ENCODE peak calls at places on chromosomes 12 and 14, in eight cellular contexts. One of them, this sample, is unnamed.

GRCh38 chr14:41607966-41608663 is 1.4 kb downstream of the LRFN5 start:
- DNase-seq in T-helper 22 cell: no peak
- DNase-seq in SHP77 treated with DMSO at 0.1 percent for 48 hours: no peak
- DNase-seq in CD14-positive monocyte: no peak
- DNase-seq in left ventricle myocardium inferior: no peak
- DNase-seq in stimulated activated naive CD4-positive, alpha-beta T cell: no peak
- DNase-seq in M059J: no peak
- DNase-seq in AG09309: no peak
- DNase-seq in this sample: no peak

GRCh38 chr14:98937021-98937420 is 335.0 kb downstream of the BCL11B start:
- DNase-seq in T-helper 22 cell: no peak
- DNase-seq in SHP77 treated with DMSO at 0.1 percent for 48 hours: no peak
- DNase-seq in CD14-positive monocyte: no peak
- DNase-seq in left ventricle myocardium inferior: no peak
- DNase-seq in stimulated activated naive CD4-positive, alpha-beta T cell: no peak
- DNase-seq in M059J: no peak
- DNase-seq in AG09309: no peak
- DNase-seq in this sample: no peak

GRCh38 chr12:98492580-98493140 is 22.7 kb upstream of the TMPO start:
- DNase-seq in T-helper 22 cell: no peak
- DNase-seq in SHP77 treated with DMSO at 0.1 percent for 48 hours: no peak
- DNase-seq in CD14-positive monocyte: no peak
- DNase-seq in left ventricle myocardium inferior: no peak
- DNase-seq in stimulated activated naive CD4-positive, alpha-beta T cell: no peak
- DNase-seq in M059J: no peak
- DNase-seq in AG09309: no peak
- DNase-seq in this sample: no peak

GRCh38 chr12:122336015-122336946 is 70.0 kb upstream of the VPS33A start:
- DNase-seq in T-helper 22 cell: no peak
- DNase-seq in SHP77 treated with DMSO at 0.1 percent for 48 hours: peak
- DNase-seq in CD14-positive monocyte: no peak
- DNase-seq in left ventricle myocardium inferior: no peak
- DNase-seq in stimulated activated naive CD4-positive, alpha-beta T cell: peak
- DNase-seq in M059J: peak
- DNase-seq in AG09309: no peak
- DNase-seq in this sample: peak

GRCh38 chr14:57732886-57733285 is 133.0 kb downstream of the SLC35F4 start:
- DNase-seq in T-helper 22 cell: no peak
- DNase-seq in SHP77 treated with DMSO at 0.1 percent for 48 hours: no peak
- DNase-seq in CD14-positive monocyte: no peak
- DNase-seq in left ventricle myocardium inferior: no peak
- DNase-seq in stimulated activated naive CD4-positive, alpha-beta T cell: no peak
- DNase-seq in M059J: peak
- DNase-seq in AG09309: no peak
- DNase-seq in this sample: no peak

GRCh38 chr14:76810953-76811400 is 1.7 kb downstream of the ANGEL1 start:
- DNase-seq in T-helper 22 cell: no peak
- DNase-seq in SHP77 treated with DMSO at 0.1 percent for 48 hours: no peak
- DNase-seq in CD14-positive monocyte: peak
- DNase-seq in left ventricle myocardium inferior: no peak
- DNase-seq in stimulated activated naive CD4-positive, alpha-beta T cell: no peak
- DNase-seq in M059J: peak
- DNase-seq in AG09309: no peak
- DNase-seq in this sample: no peak

GRCh38 chr12:124698211-124698997 is 131.0 kb upstream of the NCOR2 start:
- DNase-seq in T-helper 22 cell: no peak
- DNase-seq in SHP77 treated with DMSO at 0.1 percent for 48 hours: no peak
- DNase-seq in CD14-positive monocyte: no peak
- DNase-seq in left ventricle myocardium inferior: no peak
- DNase-seq in stimulated activated naive CD4-positive, alpha-beta T cell: no peak
- DNase-seq in M059J: no peak
- DNase-seq in AG09309: no peak
- DNase-seq in this sample: no peak

GRCh38 chr14:96267336-96267735 is 11.3 kb downstream of the BDKRB1 start:
- DNase-seq in T-helper 22 cell: no peak
- DNase-seq in SHP77 treated with DMSO at 0.1 percent for 48 hours: peak
- DNase-seq in CD14-positive monocyte: no peak
- DNase-seq in left ventricle myocardium inferior: no peak
- DNase-seq in stimulated activated naive CD4-positive, alpha-beta T cell: no peak
- DNase-seq in M059J: peak
- DNase-seq in AG09309: no peak
- DNase-seq in this sample: peak

GRCh38 chr12:108884116-108885012 is 4.5 kb downstream of the DAO start:
- DNase-seq in T-helper 22 cell: peak
- DNase-seq in SHP77 treated with DMSO at 0.1 percent for 48 hours: no peak
- DNase-seq in CD14-positive monocyte: peak
- DNase-seq in left ventricle myocardium inferior: peak
- DNase-seq in stimulated activated naive CD4-positive, alpha-beta T cell: peak
- DNase-seq in M059J: peak
- DNase-seq in AG09309: no peak
- DNase-seq in this sample: no peak

This sample was measured in SK-N-MC.